ENCODE peak calls at places on chromosomes 3 and 15, in four cellular contexts. V is EH, E is uterus, Y is pancreas. Z is an unnamed sample.

GRCh38 chr15:92636950-92637481 is 18.6 kb downstream of the FAM174B start:
- DNase-seq in V (no peak), E (no peak), Y (peak; percentile 87), Z (peak; percentile 100)

GRCh38 chr15:57527382-57528091 is 64.2 kb upstream of the MYZAP start:
- DNase-seq in V (peak; percentile 85), E (no peak), Y (no peak), Z (peak; percentile 32)

GRCh38 chr15:41417418-41417811 is 520 bp downstream of the RTF1 start:
- DNase-seq in V (peak; percentile 53), E (peak; percentile 32), Y (no peak), Z (no peak)

GRCh38 chr15:41564286-41564959 is 5.4 kb downstream of the TYRO3 start:
- DNase-seq in V (peak; percentile 39), E (peak; percentile 59), Y (no peak), Z (no peak)

GRCh38 chr15:76206325-76206976 is 104.8 kb downstream of the ETFA start:
- DNase-seq in V (no peak), E (peak; percentile 56), Y (peak; percentile 94), Z (no peak)

GRCh38 chr3:38916706-38917105 is 100.7 kb upstream of the SCN10A start:
- DNase-seq in V (peak; percentile 60), E (no peak), Y (no peak), Z (no peak)

GRCh38 chr3:119170821-119171220 is 2.6 kb upstream of the UPK1B start:
- DNase-seq in V (peak; percentile 40), E (no peak), Y (no peak), Z (no peak)

GRCh38 chr3:5126586-5126985 is 4.5 kb downstream of the ARL8B start:
- DNase-seq in V (peak; percentile 8), E (no peak), Y (no peak), Z (no peak)

GRCh38 chr15:93703092-93703785 is 528.1 kb upstream of the MCTP2 start:
- DNase-seq in V (no peak), E (no peak), Y (no peak), Z (no peak)

GRCh38 chr15:29093696-29094343 is 175.8 kb downstream of the NSMCE3 start:
- DNase-seq in V (no peak), E (no peak), Y (no peak), Z (no peak)

GRCh38 chr3:179563298-179563934 is 690 bp downstream of the ACTL6A start:
- DNase-seq in V (peak; percentile 81), E (peak; percentile 51), Y (peak; percentile 73), Z (peak; percentile 77)